ENCODE peak calls at places on chromosomes 12 and 14, in eight cellular contexts. D, V, P, Q, A, H, L and M are unnamed samples.

GRCh38 chr12:23169012-23170003 is 544.3 kb downstream of the ETNK1 start:
- DNase-seq in D (no peak), V (no peak), P (no peak), Q (no peak), A (no peak), H (no peak), L (no peak), M (no peak)

GRCh38 chr12:104952816-104953215 is 5.3 kb downstream of the SLC41A2 start:
- DNase-seq in D (no peak), V (peak), P (no peak), Q (no peak), A (no peak), H (no peak), L (no peak), M (peak)

GRCh38 chr12:49944718-49945117 is 5.8 kb upstream of the AQP2 start:
- DNase-seq in D (no peak), V (no peak), P (no peak), Q (no peak), A (no peak), H (no peak), L (no peak), M (no peak)

GRCh38 chr12:33529810-33530209 is 90.2 kb upstream of the SYT10 start:
- DNase-seq in D (no peak), V (no peak), P (no peak), Q (no peak), A (no peak), H (no peak), L (no peak), M (no peak)

GRCh38 chr12:94879542-94879941 is 124.0 kb downstream of the NDUFA12 start:
- DNase-seq in D (peak), V (no peak), P (no peak), Q (no peak), A (no peak), H (no peak), L (no peak), M (no peak)

GRCh38 chr14:93832076-93832475 is 43.8 kb upstream of the PRIMA1 start:
- DNase-seq in D (no peak), V (no peak), P (no peak), Q (no peak), A (no peak), H (no peak), L (no peak), M (no peak)

GRCh38 chr12:41368006-41368405 is 179.9 kb downstream of the PDZRN4 start:
- DNase-seq in D (peak), V (peak), P (no peak), Q (peak), A (no peak), H (no peak), L (no peak), M (no peak)

GRCh38 chr12:104761091-104761490 is 197.0 kb downstream of the SLC41A2 start:
- DNase-seq in D (no peak), V (no peak), P (no peak), Q (no peak), A (no peak), H (no peak), L (no peak), M (no peak)

GRCh38 chr12:119802472-119802871 is 74.6 kb downstream of the CIT start:
- DNase-seq in D (peak), V (no peak), P (peak), Q (no peak), A (no peak), H (peak), L (no peak), M (no peak)

GRCh38 chr14:103721334-103722120 is 5.9 kb downstream of the ZFYVE21 start:
- DNase-seq in D (peak), V (peak), P (peak), Q (no peak), A (no peak), H (no peak), L (peak), M (peak)

GRCh38 chr12:56713345-56713744 is 11.8 kb downstream of the NACA start:
- DNase-seq in D (peak), V (no peak), P (no peak), Q (no peak), A (no peak), H (no peak), L (no peak), M (no peak)

GRCh38 chr14:74921053-74921620 is 1.9 kb downstream of the RPS6KL1 start:
- DNase-seq in D (no peak), V (no peak), P (no peak), Q (no peak), A (no peak), H (peak), L (no peak), M (no peak)

GRCh38 chr12:14558377-14559051 is 9.2 kb downstream of the PLBD1 start:
- DNase-seq in D (no peak), V (no peak), P (no peak), Q (peak), A (no peak), H (no peak), L (no peak), M (no peak)

GRCh38 chr12:117489671-117490070 is 128.2 kb upstream of the NOS1 start:
- DNase-seq in D (peak), V (no peak), P (peak), Q (no peak), A (no peak), H (no peak), L (no peak), M (no peak)

GRCh38 chr14:47442206-47442605 is 233.2 kb downstream of the MDGA2 start:
- DNase-seq in D (peak), V (peak), P (no peak), Q (no peak), A (peak), H (no peak), L (peak), M (peak)
- TF ChIP-seq CTCF in D (peak), V (no peak), P (no peak), Q (no peak), A (no peak), H (no peak), L (no peak), M (no peak)

GRCh38 chr14:76104802-76105355 is 46.8 kb upstream of the GPATCH2L start:
- DNase-seq in D (no peak), V (no peak), P (no peak), Q (no peak), A (no peak), H (no peak), L (no peak), M (no peak)

GRCh38 chr14:76101384-76101783 is 50.3 kb upstream of the GPATCH2L start:
- DNase-seq in D (peak), V (no peak), P (no peak), Q (no peak), A (no peak), H (no peak), L (no peak), M (no peak)

GRCh38 chr14:76098916-76099675 is 52.6 kb upstream of the GPATCH2L start:
- DNase-seq in D (no peak), V (no peak), P (no peak), Q (no peak), A (no peak), H (no peak), L (no peak), M (no peak)

GRCh38 chr14:76098047-76098446 is 53.7 kb upstream of the GPATCH2L start:
- DNase-seq in D (no peak), V (no peak), P (no peak), Q (no peak), A (no peak), H (no peak), L (no peak), M (no peak)

GRCh38 chr14:76101980-76102379 is 49.7 kb upstream of the GPATCH2L start:
- DNase-seq in D (no peak), V (no peak), P (no peak), Q (no peak), A (no peak), H (no peak), L (no peak), M (no peak)
- TF ChIP-seq CTCF in D (no peak), V (no peak), P (no peak), Q (no peak), A (no peak), H (no peak), L (no peak), M (no peak)

DNA sequence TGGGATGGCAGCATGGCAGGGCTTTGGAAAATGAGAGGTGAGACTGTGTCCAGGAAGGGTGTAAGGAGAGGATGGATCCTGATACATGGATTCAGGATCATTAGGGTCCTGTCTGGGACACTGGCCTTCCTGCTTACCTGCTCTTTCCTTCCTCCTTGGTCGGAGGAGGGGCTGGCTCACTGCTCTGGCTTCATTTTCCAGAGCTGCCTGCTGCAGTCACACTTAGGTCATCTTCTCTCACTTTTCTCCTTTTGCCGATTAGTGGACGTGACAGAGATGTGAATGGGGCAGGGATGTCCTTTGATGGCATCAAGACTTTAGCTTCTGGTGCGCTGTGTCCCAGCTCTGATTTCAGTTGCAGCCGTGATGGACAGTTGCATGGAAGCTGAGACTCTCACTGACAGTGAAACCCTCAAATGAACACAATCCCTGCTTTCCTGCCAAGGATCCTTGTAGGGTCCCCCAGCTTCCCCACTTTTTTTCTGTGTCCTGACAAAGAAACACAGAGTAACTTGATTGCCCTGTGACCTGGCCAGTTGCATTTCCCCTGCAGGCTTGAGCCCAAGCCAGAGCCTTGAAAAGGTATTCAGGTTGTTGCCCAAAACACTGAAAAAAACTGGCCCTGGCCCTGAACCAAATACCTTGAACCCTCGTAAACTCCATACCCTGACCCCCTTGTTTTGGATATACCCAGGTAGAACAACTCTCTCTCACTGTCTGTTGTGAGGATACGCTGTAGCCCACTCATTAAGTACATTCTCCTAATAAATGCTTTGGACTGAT is 756 bp upstream of the CIDEB start:
- DNase-seq in D (no peak), V (no peak), P (no peak), Q (no peak), A (no peak), H (no peak), L (no peak), M (no peak)
- TF ChIP-seq CTCF in D (no peak), V (peak), P (peak), Q (no peak), A (no peak), H (no peak), L (peak), M (no peak)

DNA sequence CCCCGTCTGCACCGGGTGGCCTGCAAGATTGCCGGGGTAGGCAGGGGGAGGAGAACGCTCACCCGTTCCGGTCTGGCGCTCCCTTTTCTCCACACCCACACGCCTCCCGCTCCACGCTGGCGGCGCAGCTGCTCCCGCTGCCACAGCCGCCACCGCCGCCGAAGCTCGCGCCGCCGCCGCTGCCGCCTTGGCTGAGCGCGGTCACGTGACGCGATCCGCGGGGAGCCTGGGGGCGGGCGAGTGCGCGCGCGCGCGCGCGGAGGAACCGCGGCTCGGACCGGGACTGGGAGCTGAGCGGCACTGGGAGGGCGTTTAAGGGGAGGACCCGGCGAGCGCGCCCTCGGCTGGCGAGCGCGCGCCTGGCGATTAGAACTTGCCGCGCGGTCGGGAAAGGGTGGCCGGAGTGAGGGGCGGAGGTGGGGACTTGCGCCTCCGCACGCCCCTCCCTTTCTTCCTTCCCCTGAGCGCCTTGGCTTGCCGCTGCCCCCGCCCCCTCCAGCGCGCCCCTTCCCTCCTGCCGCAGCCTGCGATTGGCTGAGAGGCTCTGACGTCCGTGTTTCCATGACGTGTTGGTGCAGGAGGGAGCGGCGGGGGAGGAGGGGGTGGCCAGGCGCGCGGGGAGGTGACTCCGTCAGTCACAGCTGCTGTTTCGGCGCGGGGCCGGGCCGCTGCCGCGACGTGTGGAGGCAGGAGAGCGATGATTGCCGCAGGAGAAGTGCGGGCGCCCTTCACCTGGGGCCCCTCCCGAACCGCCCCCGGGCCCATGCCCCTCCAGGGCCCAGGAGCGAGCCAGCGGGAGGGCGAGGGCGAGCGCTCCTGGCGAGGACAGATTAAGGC is 737 bp upstream of the ATP2B1 start:
- DNase-seq in D (peak), V (peak), P (peak), Q (peak), A (peak), H (peak), L (peak), M (peak)
- TF ChIP-seq CTCF in D (no peak), V (no peak), P (no peak), Q (no peak), A (peak), H (no peak), L (no peak), M (no peak)

DNA sequence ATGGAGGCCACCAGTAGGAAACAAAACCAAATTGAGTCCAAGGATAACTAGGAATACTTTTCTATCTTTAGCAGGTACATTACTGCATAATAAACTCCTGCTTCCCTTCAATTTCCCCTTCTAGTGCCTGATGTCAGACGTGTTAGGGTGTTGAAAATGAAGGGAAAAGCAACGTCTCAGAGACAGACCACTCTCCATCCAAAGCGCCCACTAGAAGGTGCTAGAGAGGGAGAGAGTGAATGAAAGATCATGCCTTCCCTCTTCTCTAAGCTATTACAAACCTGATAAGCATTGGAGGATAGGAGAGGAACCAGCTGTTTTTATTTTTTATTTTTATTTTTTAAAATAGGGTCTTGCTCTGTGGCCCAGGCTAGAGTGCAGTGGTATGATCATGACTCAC is 64.1 kb downstream of the ZNF641 start:
- DNase-seq in D (peak), V (peak), P (no peak), Q (peak), A (no peak), H (no peak), L (no peak), M (no peak)
- TF ChIP-seq CTCF in D (peak), V (peak), P (no peak), Q (peak), A (no peak), H (peak), L (no peak), M (no peak)

GRCh38 chr14:67820428-67820881 is 876 bp downstream of the RAD51B start:
- DNase-seq in D (peak), V (peak), P (no peak), Q (peak), A (no peak), H (no peak), L (peak), M (no peak)
- TF ChIP-seq CTCF in D (no peak), V (no peak), P (no peak), Q (no peak), A (no peak), H (no peak), L (no peak), M (no peak)

DNA sequence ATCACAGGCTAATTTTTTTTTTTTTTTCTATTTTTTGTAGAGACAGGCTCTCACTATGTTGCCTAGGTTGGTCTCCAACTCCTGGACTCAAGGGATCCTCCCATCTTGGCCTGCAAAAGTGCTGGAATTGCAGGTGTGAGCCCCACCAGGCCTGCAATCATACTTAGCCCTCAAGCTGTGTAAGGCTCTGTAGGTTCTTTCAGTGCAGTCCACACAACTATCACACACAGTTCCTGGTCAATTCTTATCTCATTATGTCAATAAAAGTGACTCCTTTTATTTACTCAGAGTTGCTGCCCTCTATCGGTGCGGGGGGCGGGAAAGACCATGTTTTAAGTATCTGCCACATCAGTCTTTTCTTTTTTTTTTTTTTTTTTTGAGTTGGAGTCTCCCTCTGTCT is 29.0 kb downstream of the SLC2A3 start:
- DNase-seq in D (peak), V (peak), P (no peak), Q (peak), A (no peak), H (no peak), L (peak), M (peak)
- TF ChIP-seq CTCF in D (peak), V (peak), P (no peak), Q (no peak), A (no peak), H (no peak), L (no peak), M (peak)

GRCh38 chr12:110862331-110862730 is 15.5 kb downstream of the CCDC63 start:
- DNase-seq in D (no peak), V (no peak), P (no peak), Q (no peak), A (no peak), H (no peak), L (no peak), M (no peak)

GRCh38 chr12:110860833-110861291 is 14.1 kb downstream of the CCDC63 start:
- DNase-seq in D (no peak), V (no peak), P (no peak), Q (no peak), A (no peak), H (no peak), L (no peak), M (no peak)

GRCh38 chr12:110858848-110859247 is 12.1 kb downstream of the CCDC63 start:
- DNase-seq in D (peak), V (no peak), P (no peak), Q (no peak), A (no peak), H (no peak), L (no peak), M (no peak)

GRCh38 chr12:110863161-110863560 is 16.4 kb downstream of the CCDC63 start:
- DNase-seq in D (no peak), V (no peak), P (no peak), Q (no peak), A (no peak), H (no peak), L (no peak), M (no peak)

GRCh38 chr12:110861729-110862128 is 14.9 kb downstream of the CCDC63 start:
- DNase-seq in D (no peak), V (no peak), P (no peak), Q (no peak), A (no peak), H (no peak), L (no peak), M (no peak)
- TF ChIP-seq CTCF in D (no peak), V (peak), P (no peak), Q (peak), A (no peak), H (no peak), L (no peak), M (no peak)